ENCODE peak calls at places on chromosome 1, in four cellular contexts. Y, R, T and B are unnamed samples.

GRCh38 chr1:33974147-33974546 is 110.3 kb downstream of the HMGB4 start:
- DNase-seq in Y (no peak), R (no peak), T (no peak), B (no peak)

GRCh38 chr1:243725075-243725474 is 125.0 kb downstream of the AKT3 start:
- DNase-seq in Y (no peak), R (no peak), T (no peak), B (no peak)

GRCh38 chr1:223223091-223223995 is 80.3 kb upstream of the TLR5 start:
- DNase-seq in Y (no peak), R (no peak), T (no peak), B (no peak)

GRCh38 chr1:3139871-3140837 is 71.2 kb downstream of the PRDM16 start:
- DNase-seq in Y (no peak), R (no peak), T (no peak), B (no peak)

GRCh38 chr1:228082975-228083870 is 715 bp downstream of the ARF1 start:
- DNase-seq in Y (no peak), R (no peak), T (peak; percentile 89), B (no peak)

GRCh38 chr1:192831706-192832355 is 23.0 kb downstream of the RGS2 start:
- DNase-seq in Y (no peak), R (no peak), T (no peak), B (no peak)

GRCh38 chr1:53896673-53897229 is 2.8 kb downstream of the DIO1 start:
- DNase-seq in Y (peak; percentile 20), R (no peak), T (no peak), B (no peak)

GRCh38 chr1:38561110-38561509 is 298.5 kb downstream of the RRAGC start:
- DNase-seq in Y (no peak), R (no peak), T (no peak), B (no peak)

GRCh38 chr1:172697463-172698100 is 38.7 kb downstream of the FASLG start:
- DNase-seq in Y (no peak), R (no peak), T (no peak), B (no peak)

GRCh38 chr1:4931486-4931885 is 277.1 kb downstream of the AJAP1 start:
- DNase-seq in Y (no peak), R (no peak), T (no peak), B (no peak)

GRCh38 chr1:200474633-200475032 is 64.8 kb upstream of the ZNF281 start:
- DNase-seq in Y (no peak), R (no peak), T (no peak), B (no peak)

GRCh38 chr1:168053681-168054080 is 83.0 kb downstream of the GPR161 start:
- DNase-seq in Y (no peak), R (no peak), T (no peak), B (no peak)

GRCh38 chr1:59698386-59698785 is 116.4 kb upstream of the HOOK1 start:
- DNase-seq in Y (no peak), R (no peak), T (no peak), B (no peak)

GRCh38 chr1:227782226-227782625 is 33.2 kb upstream of the PRSS38 start:
- DNase-seq in Y (no peak), R (no peak), T (no peak), B (no peak)

GRCh38 chr1:209335090-209335692 is 248.3 kb upstream of the CAMK1G start:
- DNase-seq in Y (peak; percentile 3), R (no peak), T (peak; percentile 65), B (no peak)

GRCh38 chr1:237873487-237873927 is 17.2 kb downstream of the ZP4 start:
- DNase-seq in Y (no peak), R (peak; percentile 46), T (no peak), B (no peak)

GRCh38 chr1:218575856-218576255 is 230.7 kb downstream of the TGFB2 start:
- DNase-seq in Y (no peak), R (no peak), T (no peak), B (no peak)

GRCh38 chr1:24955161-24955560 is 25.1 kb upstream of the RUNX3 start:
- DNase-seq in Y (no peak), R (no peak), T (no peak), B (no peak)

GRCh38 chr1:116875391-116875790 is 34.3 kb upstream of the PTGFRN start:
- DNase-seq in Y (no peak), R (no peak), T (no peak), B (no peak)

GRCh38 chr1:116950497-116951174 is 40.9 kb downstream of the PTGFRN start:
- DNase-seq in Y (no peak), R (no peak), T (no peak), B (no peak)

GRCh38 chr1:198155253-198155652 is 1.5 kb upstream of the NEK7 start:
- DNase-seq in Y (no peak), R (no peak), T (no peak), B (no peak)

GRCh38 chr1:31605908-31606427 is 11.5 kb upstream of the HCRTR1 start:
- DNase-seq in Y (no peak), R (no peak), T (no peak), B (peak; percentile 96)

GRCh38 chr1:58855351-58856165 is 71.7 kb upstream of the JUN start:
- DNase-seq in Y (peak; percentile 61), R (no peak), T (no peak), B (no peak)

GRCh38 chr1:200670215-200671118 is 760 bp upstream of the DDX59 start:
- DNase-seq in Y (peak; percentile 24), R (no peak), T (peak; percentile 43), B (no peak)

GRCh38 chr1:151158751-151159251 is 2.4 kb downstream of the TNFAIP8L2 start:
- DNase-seq in Y (no peak), R (no peak), T (no peak), B (no peak)

GRCh38 chr1:22203335-22203734 is 60.4 kb upstream of the WNT4 start:
- DNase-seq in Y (no peak), R (no peak), T (no peak), B (no peak)

GRCh38 chr1:22204057-22204840 is 61.4 kb upstream of the WNT4 start:
- DNase-seq in Y (no peak), R (no peak), T (no peak), B (no peak)

GRCh38 chr1:22204989-22205913 is 62.4 kb upstream of the WNT4 start:
- DNase-seq in Y (no peak), R (no peak), T (no peak), B (no peak)

GRCh38 chr1:22197644-22198043 is 54.7 kb upstream of the WNT4 start:
- DNase-seq in Y (no peak), R (no peak), T (no peak), B (no peak)

DNA sequence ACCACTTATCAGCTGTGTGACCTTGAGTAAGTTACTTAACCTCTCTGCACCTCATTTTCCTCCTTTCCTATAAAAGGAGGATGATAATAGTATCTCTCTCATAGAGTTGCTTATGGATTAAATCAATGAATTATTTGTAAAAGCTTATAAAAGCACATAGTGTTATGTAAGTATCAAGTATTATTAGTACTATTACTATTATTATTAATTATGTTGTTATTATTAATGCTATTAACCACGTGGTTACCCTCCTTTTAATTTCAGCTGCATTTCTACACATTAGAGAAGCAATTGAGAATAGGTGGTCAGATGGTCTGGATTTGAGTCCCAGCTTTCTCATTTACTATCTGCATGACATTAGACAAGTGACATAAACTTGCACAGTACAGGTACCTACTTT is 58.1 kb upstream of the WNT4 start:
- DNase-seq in Y (no peak), R (no peak), T (no peak), B (no peak)
- TF ChIP-seq CBX5 in Y (no peak), R (no peak), T (no peak), B (no peak)

GRCh38 chr1:32741067-32741416 is 38.5 kb upstream of the SYNC start:
- DNase-seq in Y (no peak), R (no peak), T (no peak), B (no peak)

GRCh38 chr1:32742956-32743355 is 40.4 kb upstream of the SYNC start:
- DNase-seq in Y (no peak), R (no peak), T (peak; percentile 54), B (no peak)

GRCh38 chr1:32743380-32744062 is 41.0 kb upstream of the SYNC start:
- DNase-seq in Y (no peak), R (no peak), T (no peak), B (no peak)

GRCh38 chr1:32741417-32742131 is 39.0 kb upstream of the SYNC start:
- DNase-seq in Y (no peak), R (peak; percentile 71), T (peak; percentile 96), B (no peak)

DNA sequence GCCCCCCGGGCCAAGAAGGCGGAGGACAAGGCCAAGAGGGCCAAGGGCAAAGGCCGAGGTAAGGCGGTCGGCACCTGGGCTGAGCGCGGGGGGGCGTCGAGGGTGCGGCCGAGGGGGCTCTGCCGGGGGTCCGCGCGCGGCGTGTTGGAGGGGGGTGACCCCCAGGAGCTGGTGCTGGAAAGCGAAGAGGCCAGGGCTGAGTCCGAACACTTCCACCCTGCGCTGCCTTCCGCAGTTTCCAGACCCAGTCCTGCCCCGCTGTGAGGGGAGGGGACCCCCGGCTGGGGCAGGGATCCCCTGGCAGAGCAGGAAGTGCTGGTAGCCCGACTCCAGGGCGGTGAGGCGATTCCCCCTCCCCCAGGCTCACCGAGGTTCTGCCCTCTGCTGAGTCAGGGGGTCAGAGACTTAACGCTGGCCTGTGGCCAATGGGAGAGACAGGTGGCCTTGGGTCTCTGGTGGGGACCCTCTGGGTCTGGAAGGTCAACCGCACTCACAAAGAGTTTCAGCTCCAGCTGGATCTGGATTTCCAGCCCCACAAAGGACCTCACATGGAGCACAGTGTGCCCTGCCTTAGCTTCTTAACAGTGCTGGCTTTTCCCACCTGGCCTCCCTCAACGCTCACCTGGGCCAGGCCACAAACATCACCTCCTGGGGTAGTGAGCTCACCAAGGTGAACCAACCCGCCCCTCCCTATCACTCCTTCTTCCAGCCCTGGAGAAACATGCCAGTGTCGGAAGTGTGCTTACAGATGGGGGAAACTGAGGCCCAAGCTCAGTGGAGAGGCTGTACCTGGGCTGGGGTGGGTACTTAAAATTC is 39.8 kb upstream of the SYNC start:
- DNase-seq in Y (peak; percentile 48), R (peak; percentile 76), T (peak; percentile 63), B (no peak)
- TF ChIP-seq CBX5 in Y (peak; percentile 56), R (no peak), T (no peak), B (no peak)

DNA sequence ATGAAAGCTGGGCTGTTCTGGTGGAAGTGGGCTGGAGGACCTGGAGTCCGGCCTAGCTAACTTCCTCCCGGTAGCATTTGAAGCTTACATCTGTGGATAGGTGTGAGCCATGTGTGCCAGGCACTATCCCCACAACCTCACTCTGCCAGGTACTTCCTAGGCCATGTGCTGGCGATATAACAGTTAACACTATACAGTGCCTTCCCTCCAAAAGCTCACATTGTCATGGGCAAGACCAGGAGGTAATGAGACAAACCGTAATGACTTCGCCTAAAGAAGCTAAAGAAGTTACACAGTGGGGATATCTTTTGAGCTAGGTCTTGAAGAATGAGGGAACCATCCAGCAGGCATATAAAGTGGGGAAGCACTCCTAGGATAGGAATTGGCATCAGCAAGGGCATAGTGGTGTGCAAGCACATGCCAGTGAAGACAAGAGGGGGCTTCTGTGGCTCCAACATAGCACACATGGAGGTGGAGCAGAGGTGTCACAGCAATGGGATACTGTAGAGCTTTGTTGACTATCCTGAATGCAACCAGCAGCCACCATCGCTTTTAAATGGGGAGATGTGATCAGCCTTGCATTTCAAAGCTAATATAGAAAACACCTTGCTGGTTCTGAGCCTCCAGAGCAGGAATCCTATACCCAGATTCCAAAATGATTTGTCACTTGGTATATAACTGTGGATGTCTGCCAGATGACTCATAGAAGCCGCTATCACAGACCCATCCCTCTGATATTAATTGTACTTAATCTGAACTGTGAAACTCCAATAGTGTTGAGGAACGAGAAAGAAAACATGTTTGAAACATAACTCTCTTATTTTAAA is 466.3 kb downstream of the LMO4 start:
- DNase-seq in Y (peak; percentile 86), R (no peak), T (no peak), B (no peak)
- TF ChIP-seq CBX5 in Y (no peak), R (no peak), T (no peak), B (no peak)

DNA sequence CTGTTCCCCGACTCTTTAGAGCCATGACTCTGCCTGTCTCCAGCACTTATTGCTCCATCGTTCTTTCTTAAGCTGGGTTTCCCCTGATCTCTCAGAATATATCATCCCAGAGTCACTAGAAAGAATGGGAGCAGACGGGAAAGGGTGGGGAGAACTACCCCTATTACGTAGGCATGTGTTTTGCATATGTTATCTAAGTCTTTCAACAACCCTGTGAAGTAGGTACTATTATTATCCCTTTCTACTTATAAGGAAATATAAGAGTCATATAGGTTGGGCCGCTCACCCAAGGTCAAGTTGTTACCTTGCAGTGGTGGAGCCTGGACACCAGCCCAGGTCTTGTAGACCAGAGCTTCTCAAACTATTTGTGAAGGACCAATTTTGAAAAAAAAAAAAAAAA is 38.7 kb downstream of the ELF3 start:
- DNase-seq in Y (no peak), R (no peak), T (no peak), B (no peak)
- TF ChIP-seq CBX5 in Y (no peak), R (no peak), T (no peak), B (no peak)